ENCODE peak calls at places on chromosomes 3 and 15, in five cellular contexts. One of them, this sample, is unnamed.

GRCh38 chr15:51243774-51244173 is 94.6 kb downstream of the CYP19A1 start:
- DNase-seq in osteocyte: no peak
- DNase-seq in endothelial cell: no peak
- DNase-seq in omental fat pad: no peak
- DNase-seq in CD4-positive, alpha-beta T cell: no peak
- DNase-seq in this sample: no peak

GRCh38 chr3:124650798-124651197 is 79.5 kb upstream of the UMPS start:
- DNase-seq in osteocyte: no peak
- DNase-seq in endothelial cell: no peak
- DNase-seq in omental fat pad: no peak
- DNase-seq in CD4-positive, alpha-beta T cell: no peak
- DNase-seq in this sample: no peak

GRCh38 chr3:76134166-76134565 is 348.8 kb upstream of the ZNF717 start:
- DNase-seq in osteocyte: no peak
- DNase-seq in endothelial cell: no peak
- DNase-seq in omental fat pad: no peak
- DNase-seq in CD4-positive, alpha-beta T cell: no peak
- DNase-seq in this sample: no peak

GRCh38 chr3:136659253-136659652 is 92.9 kb downstream of the STAG1 start:
- DNase-seq in osteocyte: no peak
- DNase-seq in endothelial cell: no peak
- DNase-seq in omental fat pad: no peak
- DNase-seq in CD4-positive, alpha-beta T cell: no peak
- DNase-seq in this sample: no peak

GRCh38 chr15:54836052-54836795 is 360.5 kb downstream of the RSL24D1 start:
- DNase-seq in osteocyte: no peak
- DNase-seq in endothelial cell: no peak
- DNase-seq in omental fat pad: no peak
- DNase-seq in CD4-positive, alpha-beta T cell: no peak
- DNase-seq in this sample: no peak

GRCh38 chr3:51716805-51717204 is 9.9 kb downstream of the GRM2 start:
- DNase-seq in osteocyte: no peak
- DNase-seq in endothelial cell: no peak
- DNase-seq in omental fat pad: no peak
- DNase-seq in CD4-positive, alpha-beta T cell: no peak
- DNase-seq in this sample: no peak

GRCh38 chr15:55907797-55908196 is 85.6 kb downstream of the NEDD4 start:
- DNase-seq in osteocyte: no peak
- DNase-seq in endothelial cell: no peak
- DNase-seq in omental fat pad: no peak
- DNase-seq in CD4-positive, alpha-beta T cell: no peak
- DNase-seq in this sample: no peak

GRCh38 chr3:193827039-193827669 is 234.1 kb downstream of the OPA1 start:
- DNase-seq in osteocyte: no peak
- DNase-seq in endothelial cell: no peak
- DNase-seq in omental fat pad: no peak
- DNase-seq in CD4-positive, alpha-beta T cell: no peak
- DNase-seq in this sample: no peak

GRCh38 chr3:134341391-134341790 is 32.9 kb downstream of the AMOTL2 start:
- DNase-seq in osteocyte: no peak
- DNase-seq in endothelial cell: no peak
- DNase-seq in omental fat pad: no peak
- DNase-seq in CD4-positive, alpha-beta T cell: no peak
- DNase-seq in this sample: no peak

GRCh38 chr3:23940775-23941174 is 4.3 kb upstream of the NR1D2 start:
- DNase-seq in osteocyte: no peak
- DNase-seq in endothelial cell: no peak
- DNase-seq in omental fat pad: no peak
- DNase-seq in CD4-positive, alpha-beta T cell: no peak
- DNase-seq in this sample: no peak

GRCh38 chr3:134144694-134145093 is 106.0 kb downstream of the RYK start:
- DNase-seq in osteocyte: no peak
- DNase-seq in endothelial cell: no peak
- DNase-seq in omental fat pad: no peak
- DNase-seq in CD4-positive, alpha-beta T cell: no peak
- DNase-seq in this sample: no peak

GRCh38 chr15:65085990-65086679 is 9.6 kb downstream of the KBTBD13 start:
- DNase-seq in osteocyte: no peak
- DNase-seq in endothelial cell: peak
- DNase-seq in omental fat pad: no peak
- DNase-seq in CD4-positive, alpha-beta T cell: no peak
- DNase-seq in this sample: peak

GRCh38 chr3:64238971-64239667 is 13.9 kb upstream of the PRICKLE2 start:
- DNase-seq in osteocyte: peak
- DNase-seq in endothelial cell: no peak
- DNase-seq in omental fat pad: peak
- DNase-seq in CD4-positive, alpha-beta T cell: no peak
- DNase-seq in this sample: peak

GRCh38 chr15:69390575-69390974 is 23.6 kb upstream of the KIF23 start:
- DNase-seq in osteocyte: no peak
- DNase-seq in endothelial cell: no peak
- DNase-seq in omental fat pad: no peak
- DNase-seq in CD4-positive, alpha-beta T cell: no peak
- DNase-seq in this sample: no peak

GRCh38 chr3:112302881-112303761 is 9.1 kb upstream of the SLC9C1 start:
- DNase-seq in osteocyte: no peak
- DNase-seq in endothelial cell: peak
- DNase-seq in omental fat pad: no peak
- DNase-seq in CD4-positive, alpha-beta T cell: no peak
- DNase-seq in this sample: no peak

GRCh38 chr3:84724877-84725276 is 233.9 kb upstream of the CADM2 start:
- DNase-seq in osteocyte: no peak
- DNase-seq in endothelial cell: no peak
- DNase-seq in omental fat pad: no peak
- DNase-seq in CD4-positive, alpha-beta T cell: no peak
- DNase-seq in this sample: no peak

GRCh38 chr15:100196326-100197058 is 145.3 kb downstream of the ADAMTS17 start:
- DNase-seq in osteocyte: no peak
- DNase-seq in endothelial cell: no peak
- DNase-seq in omental fat pad: no peak
- DNase-seq in CD4-positive, alpha-beta T cell: no peak
- DNase-seq in this sample: no peak

GRCh38 chr15:74958320-74958907 is 1.8 kb upstream of the RPP25 start:
- DNase-seq in osteocyte: no peak
- DNase-seq in endothelial cell: peak
- DNase-seq in omental fat pad: no peak
- DNase-seq in CD4-positive, alpha-beta T cell: no peak
- DNase-seq in this sample: peak

GRCh38 chr3:72465853-72466252 is 382.4 kb downstream of the SHQ1 start:
- DNase-seq in osteocyte: no peak
- DNase-seq in endothelial cell: no peak
- DNase-seq in omental fat pad: no peak
- DNase-seq in CD4-positive, alpha-beta T cell: no peak
- DNase-seq in this sample: no peak

GRCh38 chr3:88936837-88937236 is 170.6 kb upstream of the EPHA3 start:
- DNase-seq in osteocyte: no peak
- DNase-seq in endothelial cell: no peak
- DNase-seq in omental fat pad: no peak
- DNase-seq in CD4-positive, alpha-beta T cell: no peak
- DNase-seq in this sample: no peak

GRCh38 chr3:152786977-152787681 is 47.8 kb upstream of the P2RY1 start:
- DNase-seq in osteocyte: no peak
- DNase-seq in endothelial cell: no peak
- DNase-seq in omental fat pad: no peak
- DNase-seq in CD4-positive, alpha-beta T cell: no peak
- DNase-seq in this sample: no peak

GRCh38 chr3:195823998-195824397 is 12.3 kb upstream of the MUC4 start:
- DNase-seq in osteocyte: no peak
- DNase-seq in endothelial cell: no peak
- DNase-seq in omental fat pad: no peak
- DNase-seq in CD4-positive, alpha-beta T cell: no peak
- DNase-seq in this sample: peak

GRCh38 chr3:8574670-8575322 is 69.8 kb downstream of the SSUH2 start:
- DNase-seq in osteocyte: no peak
- DNase-seq in endothelial cell: no peak
- DNase-seq in omental fat pad: no peak
- DNase-seq in CD4-positive, alpha-beta T cell: no peak
- DNase-seq in this sample: no peak

GRCh38 chr15:89051875-89052274 is 36.4 kb upstream of the ABHD2 start:
- DNase-seq in osteocyte: no peak
- DNase-seq in endothelial cell: no peak
- DNase-seq in omental fat pad: no peak
- DNase-seq in CD4-positive, alpha-beta T cell: no peak
- DNase-seq in this sample: no peak

GRCh38 chr15:60797444-60798040 is 318.6 kb upstream of the ICE2 start:
- DNase-seq in osteocyte: no peak
- DNase-seq in endothelial cell: no peak
- DNase-seq in omental fat pad: no peak
- DNase-seq in CD4-positive, alpha-beta T cell: no peak
- DNase-seq in this sample: no peak

GRCh38 chr3:141402476-141403171 is 34.3 kb downstream of the ZBTB38 start:
- DNase-seq in osteocyte: no peak
- DNase-seq in endothelial cell: peak
- DNase-seq in omental fat pad: no peak
- DNase-seq in CD4-positive, alpha-beta T cell: peak
- DNase-seq in this sample: peak

DNA sequence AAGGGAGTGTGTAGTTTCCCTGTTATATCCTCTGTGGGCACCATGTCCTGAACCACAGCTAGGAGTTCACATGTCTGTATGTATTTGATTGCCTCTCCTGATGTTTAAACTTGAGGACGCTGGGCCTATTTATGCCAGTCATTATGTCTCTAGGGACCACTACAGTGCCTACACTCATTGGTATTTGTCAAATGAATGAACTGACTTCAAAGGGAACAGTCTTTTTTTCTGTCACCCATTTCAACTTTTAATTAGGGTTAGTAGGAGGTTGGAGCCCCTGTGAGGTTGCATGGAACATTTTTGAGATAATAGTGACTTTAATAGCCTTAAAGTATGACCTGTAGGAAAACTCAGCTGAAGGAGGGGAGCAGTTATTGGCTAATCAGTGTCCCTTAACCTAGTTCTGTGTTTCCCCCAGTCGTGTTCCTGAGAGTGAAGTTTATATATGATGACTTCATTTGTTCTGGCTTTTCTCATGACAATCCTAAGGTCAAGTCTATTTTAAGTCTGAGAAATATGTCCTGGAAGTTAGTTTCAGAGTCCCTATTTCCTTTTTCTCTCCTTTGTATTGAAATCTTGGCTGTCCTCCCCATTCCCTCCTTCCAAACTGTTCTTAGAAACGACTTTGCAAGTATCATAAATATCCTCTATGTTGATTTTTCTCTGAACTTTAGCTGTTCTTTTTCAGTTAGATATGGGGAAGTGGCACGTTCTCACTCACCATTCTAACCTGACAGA is 29.0 kb downstream of the PDE8A start:
- DNase-seq in osteocyte: no peak
- DNase-seq in endothelial cell: no peak
- DNase-seq in omental fat pad: no peak
- DNase-seq in CD4-positive, alpha-beta T cell: no peak
- DNase-seq in this sample: no peak
- TF ChIP-seq CTCF in osteocyte: peak
- TF ChIP-seq CTCF in endothelial cell: no peak
- TF ChIP-seq CTCF in omental fat pad: no peak
- TF ChIP-seq CTCF in CD4-positive, alpha-beta T cell: no peak
- TF ChIP-seq CTCF in this sample: no peak

GRCh38 chr15:59691194-59691805 is 2.2 kb upstream of the BNIP2 start:
- DNase-seq in osteocyte: no peak
- DNase-seq in endothelial cell: peak
- DNase-seq in omental fat pad: no peak
- DNase-seq in CD4-positive, alpha-beta T cell: peak
- DNase-seq in this sample: peak
- TF ChIP-seq CTCF in osteocyte: peak
- TF ChIP-seq CTCF in endothelial cell: peak
- TF ChIP-seq CTCF in omental fat pad: no peak
- TF ChIP-seq CTCF in CD4-positive, alpha-beta T cell: peak
- TF ChIP-seq CTCF in this sample: peak

DNA sequence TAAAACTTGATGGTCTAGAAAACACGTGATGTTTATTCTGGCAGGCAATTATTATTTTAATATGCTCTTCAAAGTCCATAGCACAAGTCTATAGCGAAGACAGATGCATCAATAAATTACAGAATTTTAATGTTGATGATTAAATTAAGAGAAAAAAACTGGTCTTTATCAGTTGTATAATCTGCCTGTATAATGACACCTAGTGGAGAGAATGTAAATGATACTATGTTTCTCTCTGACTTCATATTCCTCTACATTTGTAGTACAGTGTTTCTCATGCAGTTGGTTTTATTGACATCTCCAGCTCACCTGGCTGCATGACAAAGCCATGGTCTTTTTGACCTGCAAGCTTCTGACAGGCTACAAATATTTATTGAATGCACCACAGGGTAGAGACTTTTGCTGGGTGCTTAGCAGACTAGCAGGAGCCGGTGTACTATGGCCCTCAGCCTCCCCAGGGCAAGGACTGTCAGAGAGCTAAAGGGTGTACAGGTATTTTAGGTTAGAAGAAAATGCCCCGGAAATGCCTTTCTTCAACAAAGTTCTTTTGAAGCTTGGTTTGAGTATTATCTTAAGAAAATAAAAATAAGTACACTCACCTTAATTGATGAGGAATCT is 289.9 kb downstream of the GAP43 start:
- DNase-seq in osteocyte: no peak
- DNase-seq in endothelial cell: no peak
- DNase-seq in omental fat pad: no peak
- DNase-seq in CD4-positive, alpha-beta T cell: no peak
- DNase-seq in this sample: no peak
- TF ChIP-seq CTCF in osteocyte: peak
- TF ChIP-seq CTCF in endothelial cell: peak
- TF ChIP-seq CTCF in omental fat pad: no peak
- TF ChIP-seq CTCF in CD4-positive, alpha-beta T cell: no peak
- TF ChIP-seq CTCF in this sample: no peak

DNA sequence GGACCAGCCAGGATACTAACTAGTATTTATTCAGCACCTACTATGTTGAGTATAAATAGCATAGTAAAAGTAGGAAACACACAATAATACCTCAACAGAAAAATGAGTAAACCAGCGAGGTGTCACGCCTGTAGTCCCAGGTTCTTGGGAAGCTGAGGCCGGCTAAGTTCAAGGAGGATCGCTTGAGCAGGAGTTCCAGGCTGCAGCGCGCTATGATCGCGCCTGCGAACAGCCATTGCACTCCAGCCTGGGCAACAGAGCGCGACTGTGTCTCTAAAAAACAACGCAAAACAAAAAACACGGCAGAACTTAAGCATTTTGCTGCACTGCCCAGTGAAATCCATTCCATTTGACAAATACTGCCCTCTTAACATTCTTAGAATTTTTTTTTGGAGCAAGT is 1.3 kb upstream of the DENND6A start:
- DNase-seq in osteocyte: peak
- DNase-seq in endothelial cell: no peak
- DNase-seq in omental fat pad: no peak
- DNase-seq in CD4-positive, alpha-beta T cell: no peak
- DNase-seq in this sample: no peak
- TF ChIP-seq CTCF in osteocyte: no peak
- TF ChIP-seq CTCF in endothelial cell: no peak
- TF ChIP-seq CTCF in omental fat pad: no peak
- TF ChIP-seq CTCF in CD4-positive, alpha-beta T cell: no peak
- TF ChIP-seq CTCF in this sample: no peak

DNA sequence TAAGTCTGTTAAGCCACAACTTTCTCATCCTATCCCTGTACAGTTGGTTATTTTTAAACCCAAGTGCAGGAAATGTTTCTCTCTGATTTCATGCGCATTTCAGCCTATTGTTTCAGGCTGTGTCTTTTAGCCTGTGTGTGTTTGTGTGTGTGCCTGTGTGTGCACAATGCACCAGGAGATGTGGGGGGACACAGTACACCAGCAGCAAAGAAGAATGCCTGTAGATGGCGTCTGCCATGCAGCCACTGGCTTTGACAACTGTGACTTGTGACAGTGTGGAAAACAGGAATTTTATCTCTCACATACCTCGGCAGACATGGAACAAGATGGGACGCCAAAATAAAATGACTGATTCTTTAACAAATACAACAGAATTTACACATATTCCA is 43.6 kb upstream of the PLXNA1 start:
- DNase-seq in osteocyte: no peak
- DNase-seq in endothelial cell: no peak
- DNase-seq in omental fat pad: no peak
- DNase-seq in CD4-positive, alpha-beta T cell: no peak
- DNase-seq in this sample: no peak
- TF ChIP-seq CTCF in osteocyte: peak
- TF ChIP-seq CTCF in endothelial cell: no peak
- TF ChIP-seq CTCF in omental fat pad: no peak
- TF ChIP-seq CTCF in CD4-positive, alpha-beta T cell: no peak
- TF ChIP-seq CTCF in this sample: no peak